ENCODE peak calls at places on chromosomes 16 and 17, in four cellular contexts. R is GM12878, E is K562, L is SK-N-SH. N is an unnamed sample.

GRCh38 chr16:86834451-86835035 is 256.2 kb downstream of the FOXL1 start:
- DNase-seq in R (no peak), E (no peak), L (no peak), N (no peak)

GRCh38 chr16:85390511-85391174 is 222.5 kb upstream of the GSE1 start:
- DNase-seq in R (no peak), E (peak), L (peak), N (peak)

GRCh38 chr16:27699540-27699939 is 149.6 kb downstream of the KATNIP start:
- DNase-seq in R (no peak), E (no peak), L (no peak), N (no peak)

GRCh38 chr17:69093279-69093789 is 32.6 kb upstream of the ABCA9 start:
- DNase-seq in R (no peak), E (peak), L (no peak), N (no peak)

GRCh38 chr17:81049973-81050551 is 15.1 kb downstream of the BAIAP2 start:
- DNase-seq in R (peak), E (no peak), L (peak), N (no peak)

GRCh38 chr16:67399218-67399733 is 6.0 kb upstream of the TPPP3 start:
- DNase-seq in R (no peak), E (peak), L (peak), N (no peak)

GRCh38 chr16:56669840-56670639 is 426 bp downstream of the MT1H start:
- DNase-seq in R (no peak), E (no peak), L (no peak), N (no peak)

GRCh38 chr16:714558-715447 is at the start of gene METRN:
- DNase-seq in R (no peak), E (peak), L (peak), N (peak)

GRCh38 chr17:50052822-50053653 is 2.9 kb upstream of the ITGA3 start:
- DNase-seq in R (no peak), E (no peak), L (peak), N (peak)

GRCh38 chr17:3944485-3945388 is 19.5 kb downstream of the ATP2A3 start:
- DNase-seq in R (no peak), E (peak), L (peak), N (no peak)

DNA sequence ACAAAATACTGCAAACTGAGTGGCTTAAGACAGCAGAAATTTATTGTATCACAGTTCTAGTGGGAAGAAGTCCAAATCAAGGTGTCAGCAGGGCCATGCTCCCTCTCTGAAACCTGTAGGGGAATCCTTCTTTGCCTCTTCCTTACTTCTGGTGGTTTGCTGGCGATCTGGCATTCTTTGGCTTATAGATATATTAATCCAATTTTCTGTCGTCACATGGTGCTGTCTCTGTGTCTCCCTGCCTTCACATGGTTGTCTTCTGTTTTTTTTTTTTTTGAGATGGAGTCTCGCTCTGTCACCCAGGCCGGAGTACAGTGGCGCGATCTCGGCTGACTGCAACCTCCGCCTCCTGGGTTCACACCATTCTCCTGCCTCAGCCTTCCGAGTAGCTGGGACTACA is 6.8 kb upstream of the AKAP1 start:
- DNase-seq in R (no peak), E (no peak), L (no peak), N (no peak)
- H2AFZ ChIP-seq in R (no peak), E (no peak), L (no peak), N (no peak)

DNA sequence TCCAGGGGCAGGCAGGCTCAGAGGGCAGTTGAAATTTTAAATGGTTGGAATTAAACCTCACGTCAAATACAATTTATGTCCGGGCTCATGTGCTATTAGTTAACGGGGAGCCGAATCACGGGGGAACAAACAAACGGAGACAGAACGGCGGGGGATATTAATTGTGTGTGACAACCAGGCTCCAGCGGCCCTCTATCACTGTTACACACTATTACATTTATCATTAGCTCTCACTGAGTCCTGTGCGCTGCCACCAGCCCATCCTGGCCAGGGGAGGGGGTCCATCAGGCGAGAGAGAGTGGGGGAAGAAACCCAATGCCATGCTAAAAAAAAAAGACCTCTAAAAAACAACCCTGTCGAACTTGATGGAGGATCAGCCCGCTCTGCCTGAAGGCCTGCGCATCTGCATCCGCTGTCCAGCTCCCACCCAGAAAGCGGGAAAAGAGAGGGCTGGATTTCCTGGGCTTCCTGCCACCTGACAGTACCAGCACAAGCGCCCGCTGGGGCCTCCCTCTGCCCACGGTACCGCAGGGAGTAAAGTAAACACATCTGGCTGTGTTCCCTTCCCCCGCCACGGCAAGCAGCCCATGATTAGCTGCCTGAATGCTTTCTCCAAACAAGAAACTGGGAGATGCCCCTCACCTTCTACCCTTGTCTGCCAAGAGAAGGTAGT is 41.7 kb downstream of the PIPOX start:
- DNase-seq in R (no peak), E (no peak), L (peak), N (no peak)
- TF ChIP-seq TAF1 in R (no peak), E (no peak), L (no peak), N (no peak)

GRCh38 chr16:53549970-53550406 is 47.0 kb upstream of the AKTIP start:
- DNase-seq in R (peak), E (peak), L (peak), N (peak)
- TF ChIP-seq NFIC in R (no peak), E (no peak), L (no peak), N (no peak)

DNA sequence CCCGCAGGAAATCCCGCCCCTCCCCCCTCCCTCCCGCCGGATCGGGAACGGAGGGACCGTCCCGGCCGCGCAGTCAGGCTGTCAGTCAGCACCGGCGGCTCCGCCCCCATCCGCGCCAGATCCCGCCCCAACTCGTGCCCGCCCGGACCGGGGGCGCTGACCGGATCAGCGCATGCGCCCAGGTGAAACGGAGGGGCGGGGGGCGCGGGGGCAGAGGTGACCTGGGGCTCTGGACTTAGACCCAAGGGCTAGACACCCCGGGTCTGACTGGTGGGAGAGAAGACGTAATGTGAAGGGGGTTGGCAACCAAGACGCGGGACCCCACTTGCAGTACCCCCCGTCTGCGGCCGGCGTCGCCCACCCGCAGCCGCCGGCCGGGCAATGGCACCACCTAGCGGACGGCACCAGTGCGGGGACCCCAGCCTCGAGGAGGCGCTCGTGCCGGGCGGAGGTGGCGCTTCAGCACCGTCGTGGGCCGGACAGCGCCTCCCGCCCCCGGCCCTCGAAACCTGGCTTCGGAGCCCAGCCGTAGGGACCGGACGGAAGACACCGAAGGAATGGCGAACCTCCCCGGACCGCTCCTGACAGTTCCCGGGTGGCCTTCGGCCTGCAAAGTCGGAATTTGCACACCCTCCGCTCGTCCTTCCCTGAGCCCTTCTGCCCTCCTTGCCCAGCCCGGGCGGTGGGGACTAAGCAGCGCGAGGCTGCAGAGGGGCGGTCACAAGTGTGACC is at the start of gene CASKIN2:
- DNase-seq in R (peak), E (peak), L (peak), N (peak)
- H2AFZ ChIP-seq in R (peak), E (peak), L (peak), N (no peak)

DNA sequence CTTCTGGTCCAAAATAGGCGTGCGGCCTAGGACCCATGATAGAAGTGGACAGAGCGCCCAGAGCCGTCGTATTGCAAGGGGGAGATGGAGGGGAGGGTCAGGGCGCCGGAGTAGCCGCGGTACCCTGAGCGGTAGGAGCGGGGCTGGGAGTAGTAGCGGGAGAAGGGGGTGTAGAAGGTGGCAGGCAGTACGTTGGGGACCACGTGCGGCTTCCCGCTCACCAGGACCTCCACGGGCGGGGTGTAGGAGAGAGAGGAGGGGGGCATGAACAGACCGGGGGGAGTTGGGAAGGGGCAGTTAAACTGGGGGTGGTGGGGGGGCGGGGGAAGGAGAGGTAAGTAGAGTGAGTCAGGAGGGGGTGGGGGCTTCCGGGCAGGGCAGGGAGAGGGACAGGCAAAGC is 16.9 kb downstream of the ST6GALNAC2 start:
- DNase-seq in R (no peak), E (peak), L (peak), N (no peak)
- TF ChIP-seq TAF1 in R (no peak), E (no peak), L (no peak), N (no peak)

GRCh38 chr16:10856042-10856441 is 21.0 kb upstream of the CIITA start:
- DNase-seq in R (no peak), E (no peak), L (no peak), N (no peak)

GRCh38 chr16:10850478-10850850 is 26.5 kb upstream of the CIITA start:
- DNase-seq in R (no peak), E (no peak), L (no peak), N (no peak)

GRCh38 chr16:10849736-10850477 is 27.1 kb upstream of the CIITA start:
- DNase-seq in R (no peak), E (no peak), L (no peak), N (no peak)

GRCh38 chr16:10851512-10851911 is 25.5 kb upstream of the CIITA start:
- DNase-seq in R (no peak), E (no peak), L (no peak), N (no peak)

GRCh38 chr16:10852948-10853347 is 24.1 kb upstream of the CIITA start:
- DNase-seq in R (no peak), E (no peak), L (no peak), N (no peak)
- TF ChIP-seq NFIC in R (no peak), E (no peak), L (no peak), N (no peak)

GRCh38 chr17:40859536-40859935 is 7.5 kb downstream of the KRT12 start:
- DNase-seq in R (no peak), E (no peak), L (no peak), N (no peak)

GRCh38 chr17:40850287-40850972 is 16.6 kb downstream of the KRT12 start:
- DNase-seq in R (no peak), E (no peak), L (no peak), N (no peak)

GRCh38 chr17:40852378-40852777 is 14.6 kb downstream of the KRT12 start:
- DNase-seq in R (no peak), E (no peak), L (no peak), N (no peak)

GRCh38 chr17:40857535-40857934 is 9.5 kb downstream of the KRT12 start:
- DNase-seq in R (no peak), E (no peak), L (peak), N (no peak)

DNA sequence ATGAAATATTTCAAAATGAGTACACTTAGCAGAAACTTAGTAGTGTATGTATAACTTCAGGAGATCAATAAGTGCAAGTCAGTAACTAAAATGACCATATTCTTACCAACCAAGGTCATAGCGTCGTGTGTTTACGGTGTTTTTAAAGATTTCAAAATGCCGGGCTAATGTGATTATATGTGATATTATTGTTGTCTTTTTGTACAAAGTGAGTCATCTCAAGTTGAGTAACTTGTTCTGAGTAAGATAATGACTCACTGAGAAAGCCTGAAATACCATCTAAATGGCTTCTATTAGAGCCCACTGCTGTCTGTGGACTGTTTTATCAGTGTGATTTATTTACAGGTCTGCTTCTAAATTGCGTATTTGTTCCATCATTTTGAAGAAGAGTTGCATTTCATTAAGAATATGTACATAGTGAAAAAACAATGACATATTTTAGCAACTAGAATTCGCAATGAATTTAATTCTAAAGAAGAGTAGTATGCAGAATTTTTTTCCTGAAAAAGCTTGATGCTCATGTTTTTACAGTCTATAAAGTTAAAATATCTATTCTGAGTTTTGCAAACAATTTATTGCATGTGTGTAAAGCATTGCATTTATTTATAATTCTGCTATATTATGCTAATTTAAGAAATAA is 12.7 kb downstream of the KRT12 start:
- DNase-seq in R (no peak), E (peak), L (no peak), N (peak)
- H2AFZ ChIP-seq in R (no peak), E (peak), L (peak), N (no peak)

DNA sequence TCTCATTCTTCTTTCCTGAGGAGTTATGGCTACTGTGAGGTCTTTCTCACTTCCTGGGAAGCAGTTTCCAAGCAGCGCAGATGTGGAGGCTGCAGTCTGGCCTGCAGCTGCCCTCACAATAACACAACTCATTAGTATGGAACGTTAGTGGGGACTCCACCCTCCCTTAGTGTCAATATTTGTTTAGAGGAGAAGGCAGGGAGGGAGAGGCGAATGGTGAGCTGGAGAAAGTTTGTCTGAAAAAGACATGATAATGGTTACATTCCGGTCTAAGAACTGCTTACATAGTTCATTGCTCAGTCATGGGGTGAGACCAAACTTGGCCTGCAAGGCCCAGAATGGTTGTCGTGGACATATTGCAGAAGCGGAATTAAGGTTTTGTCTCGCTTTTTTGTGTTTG is 170.2 kb downstream of the HS3ST3B1 start:
- DNase-seq in R (no peak), E (no peak), L (no peak), N (peak)
- TF ChIP-seq TAF1 in R (no peak), E (no peak), L (no peak), N (no peak)

N was measured in HepG2.